ENCODE peak calls at places on chromosomes 2 and 18, in four cellular contexts. One of them, this sample, is unnamed.

GRCh38 chr18:13375302-13376255 is 157.0 kb downstream of the LDLRAD4 start:
- DNase-seq in chondrocyte: no peak
- DNase-seq in LNCaP clone FGC: no peak
- DNase-seq in EL: peak; percentile 90
- DNase-seq in this sample: peak; percentile 95

GRCh38 chr2:224268441-224268840 is 133.5 kb downstream of the FAM124B start:
- DNase-seq in chondrocyte: no peak
- DNase-seq in LNCaP clone FGC: peak; percentile 94
- DNase-seq in EL: peak; percentile 53
- DNase-seq in this sample: no peak

GRCh38 chr18:42564761-42565160 is 550.7 kb downstream of the RIT2 start:
- DNase-seq in chondrocyte: no peak
- DNase-seq in LNCaP clone FGC: no peak
- DNase-seq in EL: no peak
- DNase-seq in this sample: no peak

GRCh38 chr2:174631009-174631981 is 33.7 kb upstream of the WIPF1 start:
- DNase-seq in chondrocyte: no peak
- DNase-seq in LNCaP clone FGC: no peak
- DNase-seq in EL: peak; percentile 89
- DNase-seq in this sample: no peak

GRCh38 chr2:74226648-74227213 is 28.3 kb downstream of the MTHFD2 start:
- DNase-seq in chondrocyte: peak; percentile 77
- DNase-seq in LNCaP clone FGC: no peak
- DNase-seq in EL: no peak
- DNase-seq in this sample: no peak

GRCh38 chr2:176445831-176446433 is 176.7 kb downstream of the MTX2 start:
- DNase-seq in chondrocyte: no peak
- DNase-seq in LNCaP clone FGC: no peak
- DNase-seq in EL: peak; percentile 61
- DNase-seq in this sample: no peak

GRCh38 chr18:47204908-47205522 is 28.9 kb upstream of the IER3IP1 start:
- DNase-seq in chondrocyte: no peak
- DNase-seq in LNCaP clone FGC: peak; percentile 7
- DNase-seq in EL: peak; percentile 37
- DNase-seq in this sample: no peak

GRCh38 chr2:148317598-148317997 is 296.7 kb downstream of the MBD5 start:
- DNase-seq in chondrocyte: no peak
- DNase-seq in LNCaP clone FGC: no peak
- DNase-seq in EL: no peak
- DNase-seq in this sample: no peak

GRCh38 chr18:79694895-79695213 is 15.3 kb downstream of the CTDP1 start:
- DNase-seq in chondrocyte: peak; percentile 22
- DNase-seq in LNCaP clone FGC: no peak
- DNase-seq in EL: no peak
- DNase-seq in this sample: peak; percentile 3

GRCh38 chr2:25187729-25188350 is 19.5 kb upstream of the POMC start:
- DNase-seq in chondrocyte: no peak
- DNase-seq in LNCaP clone FGC: no peak
- DNase-seq in EL: no peak
- DNase-seq in this sample: peak; percentile 37

GRCh38 chr2:96320326-96321229 is 4.5 kb upstream of the ITPRIPL1 start:
- DNase-seq in chondrocyte: no peak
- DNase-seq in LNCaP clone FGC: no peak
- DNase-seq in EL: no peak
- DNase-seq in this sample: no peak

GRCh38 chr2:179031731-179032408 is 18.1 kb downstream of the CCDC141 start:
- DNase-seq in chondrocyte: no peak
- DNase-seq in LNCaP clone FGC: no peak
- DNase-seq in EL: peak; percentile 74
- DNase-seq in this sample: no peak

GRCh38 chr2:693606-694005 is 16.4 kb upstream of the TMEM18 start:
- DNase-seq in chondrocyte: no peak
- DNase-seq in LNCaP clone FGC: no peak
- DNase-seq in EL: peak; percentile 21
- DNase-seq in this sample: no peak

GRCh38 chr2:9003616-9004337 is at the start of gene MBOAT2:
- DNase-seq in chondrocyte: peak; percentile 96
- DNase-seq in LNCaP clone FGC: peak; percentile 58
- DNase-seq in EL: peak; percentile 90
- DNase-seq in this sample: peak; percentile 94

This sample was measured in posterior vena cava.